ENCODE peak calls at places on chromosomes 16 and 17, in five cellular contexts. M is hypothalamus, F is fibroblast of lung, D is NCI-H2081, Z is stromal cell of bone marrow. A is an unnamed sample.

GRCh38 chr16:3020247-3020603 is at the start of gene TNFRSF12A:
- DNase-seq in M (peak; percentile 46), F (peak; percentile 72), D (peak; percentile 76), Z (peak; percentile 60), A (peak; percentile 78)

GRCh38 chr17:41835800-41836549 is at the start of gene NT5C3B:
- DNase-seq in M (peak; percentile 68), F (peak; percentile 27), D (peak; percentile 52), Z (no peak), A (peak; percentile 49)

GRCh38 chr17:69535022-69535570 is 120.6 kb downstream of the MAP2K6 start:
- DNase-seq in M (no peak), F (no peak), D (no peak), Z (no peak), A (no peak)

GRCh38 chr17:29215174-29215573 is 31.5 kb upstream of the CRYBA1 start:
- DNase-seq in M (no peak), F (no peak), D (no peak), Z (no peak), A (no peak)

GRCh38 chr17:70622382-70623260 is 453.3 kb downstream of the KCNJ2 start:
- DNase-seq in M (peak; percentile 34), F (peak; percentile 43), D (peak; percentile 72), Z (peak; percentile 22), A (peak; percentile 20)

GRCh38 chr16:4601317-4602186 is 13.1 kb downstream of the UBALD1 start:
- DNase-seq in M (peak; percentile 24), F (peak; percentile 14), D (peak; percentile 21), Z (no peak), A (no peak)

GRCh38 chr17:2406903-2407790 is 6.3 kb upstream of the MNT start:
- DNase-seq in M (no peak), F (peak; percentile 92), D (no peak), Z (peak; percentile 90), A (peak; percentile 97)

GRCh38 chr16:79267781-79268180 is 332.8 kb downstream of the MAF start:
- DNase-seq in M (no peak), F (no peak), D (no peak), Z (no peak), A (no peak)

GRCh38 chr16:47574091-47575054 is 113.2 kb downstream of the PHKB start:
- DNase-seq in M (no peak), F (peak; percentile 79), D (no peak), Z (no peak), A (peak; percentile 30)

GRCh38 chr17:37233001-37233400 is 142.8 kb upstream of the C17orf78 start:
- DNase-seq in M (no peak), F (no peak), D (no peak), Z (no peak), A (no peak)

GRCh38 chr17:79570653-79571052 is 40.2 kb downstream of the RBFOX3 start:
- DNase-seq in M (no peak), F (no peak), D (no peak), Z (no peak), A (no peak)

GRCh38 chr16:87540072-87540976 is 47.5 kb upstream of the ZCCHC14 start:
- DNase-seq in M (peak; percentile 27), F (no peak), D (no peak), Z (no peak), A (no peak)

GRCh38 chr17:44902135-44902760 is 3.0 kb upstream of the EFTUD2 start:
- DNase-seq in M (no peak), F (no peak), D (no peak), Z (no peak), A (no peak)

GRCh38 chr16:84526794-84527485 is 22.5 kb upstream of the MEAK7 start:
- DNase-seq in M (peak; percentile 23), F (peak; percentile 85), D (no peak), Z (peak; percentile 54), A (no peak)